ENCODE peak calls at places on chromosomes 16 and 17, in eight cellular contexts. One of them, this sample, is unnamed.

GRCh38 chr17:63482509-63482908 is 5.6 kb downstream of the ACE start:
- DNase-seq in CD8-positive, alpha-beta T cell: no peak
- DNase-seq in A549: no peak
- DNase-seq in mesendoderm: no peak
- DNase-seq in CD8-positive, alpha-beta memory T cell: peak
- DNase-seq in prostate gland: no peak
- DNase-seq in dorsolateral prefrontal cortex: no peak
- DNase-seq in AG04450: no peak
- DNase-seq in this sample: no peak

GRCh38 chr17:63039342-63039741 is 73.3 kb downstream of the TANC2 start:
- DNase-seq in CD8-positive, alpha-beta T cell: no peak
- DNase-seq in A549: no peak
- DNase-seq in mesendoderm: no peak
- DNase-seq in CD8-positive, alpha-beta memory T cell: no peak
- DNase-seq in prostate gland: peak
- DNase-seq in dorsolateral prefrontal cortex: no peak
- DNase-seq in AG04450: no peak
- DNase-seq in this sample: no peak

GRCh38 chr16:17244865-17245264 is 225.9 kb downstream of the XYLT1 start:
- DNase-seq in CD8-positive, alpha-beta T cell: no peak
- DNase-seq in A549: no peak
- DNase-seq in mesendoderm: no peak
- DNase-seq in CD8-positive, alpha-beta memory T cell: no peak
- DNase-seq in prostate gland: no peak
- DNase-seq in dorsolateral prefrontal cortex: no peak
- DNase-seq in AG04450: no peak
- DNase-seq in this sample: no peak

GRCh38 chr17:57178839-57179238 is 77.5 kb upstream of the MSI2 start:
- DNase-seq in CD8-positive, alpha-beta T cell: no peak
- DNase-seq in A549: no peak
- DNase-seq in mesendoderm: no peak
- DNase-seq in CD8-positive, alpha-beta memory T cell: no peak
- DNase-seq in prostate gland: no peak
- DNase-seq in dorsolateral prefrontal cortex: no peak
- DNase-seq in AG04450: no peak
- DNase-seq in this sample: no peak

GRCh38 chr17:68658999-68659780 is 58.0 kb upstream of the FAM20A start:
- DNase-seq in CD8-positive, alpha-beta T cell: no peak
- DNase-seq in A549: no peak
- DNase-seq in mesendoderm: no peak
- DNase-seq in CD8-positive, alpha-beta memory T cell: no peak
- DNase-seq in prostate gland: no peak
- DNase-seq in dorsolateral prefrontal cortex: no peak
- DNase-seq in AG04450: no peak
- DNase-seq in this sample: no peak

GRCh38 chr17:45783593-45784292 is 377 bp upstream of the CRHR1 start:
- DNase-seq in CD8-positive, alpha-beta T cell: no peak
- DNase-seq in A549: peak
- DNase-seq in mesendoderm: peak
- DNase-seq in CD8-positive, alpha-beta memory T cell: no peak
- DNase-seq in prostate gland: peak
- DNase-seq in dorsolateral prefrontal cortex: no peak
- DNase-seq in AG04450: no peak
- DNase-seq in this sample: no peak

GRCh38 chr17:35795007-35795870 is at the start of gene MMP28:
- DNase-seq in CD8-positive, alpha-beta T cell: peak
- DNase-seq in A549: peak
- DNase-seq in mesendoderm: no peak
- DNase-seq in CD8-positive, alpha-beta memory T cell: no peak
- DNase-seq in prostate gland: no peak
- DNase-seq in dorsolateral prefrontal cortex: no peak
- DNase-seq in AG04450: no peak
- DNase-seq in this sample: no peak

GRCh38 chr17:21360048-21360447 is 16.1 kb upstream of the KCNJ12 start:
- DNase-seq in CD8-positive, alpha-beta T cell: no peak
- DNase-seq in A549: no peak
- DNase-seq in mesendoderm: peak
- DNase-seq in CD8-positive, alpha-beta memory T cell: no peak
- DNase-seq in prostate gland: no peak
- DNase-seq in dorsolateral prefrontal cortex: no peak
- DNase-seq in AG04450: no peak
- DNase-seq in this sample: no peak

GRCh38 chr16:19936431-19936830 is 51.8 kb upstream of the GPRC5B start:
- DNase-seq in CD8-positive, alpha-beta T cell: no peak
- DNase-seq in A549: no peak
- DNase-seq in mesendoderm: no peak
- DNase-seq in CD8-positive, alpha-beta memory T cell: no peak
- DNase-seq in prostate gland: no peak
- DNase-seq in dorsolateral prefrontal cortex: no peak
- DNase-seq in AG04450: no peak
- DNase-seq in this sample: no peak

GRCh38 chr17:66462010-66462409 is 159.6 kb downstream of the PRKCA start:
- DNase-seq in CD8-positive, alpha-beta T cell: no peak
- DNase-seq in A549: no peak
- DNase-seq in mesendoderm: no peak
- DNase-seq in CD8-positive, alpha-beta memory T cell: no peak
- DNase-seq in prostate gland: no peak
- DNase-seq in dorsolateral prefrontal cortex: no peak
- DNase-seq in AG04450: no peak
- DNase-seq in this sample: no peak

GRCh38 chr17:58391302-58391984 is 25.9 kb downstream of the RNF43 start:
- DNase-seq in CD8-positive, alpha-beta T cell: no peak
- DNase-seq in A549: peak
- DNase-seq in mesendoderm: no peak
- DNase-seq in CD8-positive, alpha-beta memory T cell: no peak
- DNase-seq in prostate gland: peak
- DNase-seq in dorsolateral prefrontal cortex: no peak
- DNase-seq in AG04450: no peak
- DNase-seq in this sample: peak

GRCh38 chr17:76189247-76189646 is 48.2 kb upstream of the FOXJ1 start:
- DNase-seq in CD8-positive, alpha-beta T cell: no peak
- DNase-seq in A549: no peak
- DNase-seq in mesendoderm: no peak
- DNase-seq in CD8-positive, alpha-beta memory T cell: no peak
- DNase-seq in prostate gland: no peak
- DNase-seq in dorsolateral prefrontal cortex: no peak
- DNase-seq in AG04450: no peak
- DNase-seq in this sample: no peak

GRCh38 chr17:76193616-76194015 is 46.7 kb downstream of the RNF157 start:
- DNase-seq in CD8-positive, alpha-beta T cell: no peak
- DNase-seq in A549: no peak
- DNase-seq in mesendoderm: no peak
- DNase-seq in CD8-positive, alpha-beta memory T cell: no peak
- DNase-seq in prostate gland: no peak
- DNase-seq in dorsolateral prefrontal cortex: no peak
- DNase-seq in AG04450: no peak
- DNase-seq in this sample: no peak

GRCh38 chr17:76189741-76190140 is 48.7 kb upstream of the FOXJ1 start:
- DNase-seq in CD8-positive, alpha-beta T cell: no peak
- DNase-seq in A549: no peak
- DNase-seq in mesendoderm: peak
- DNase-seq in CD8-positive, alpha-beta memory T cell: no peak
- DNase-seq in prostate gland: no peak
- DNase-seq in dorsolateral prefrontal cortex: no peak
- DNase-seq in AG04450: no peak
- DNase-seq in this sample: no peak

GRCh38 chr17:76188213-76189060 is 47.4 kb upstream of the FOXJ1 start:
- DNase-seq in CD8-positive, alpha-beta T cell: no peak
- DNase-seq in A549: no peak
- DNase-seq in mesendoderm: no peak
- DNase-seq in CD8-positive, alpha-beta memory T cell: no peak
- DNase-seq in prostate gland: no peak
- DNase-seq in dorsolateral prefrontal cortex: no peak
- DNase-seq in AG04450: no peak
- DNase-seq in this sample: no peak

GRCh38 chr17:76191891-76192290 is 48.4 kb downstream of the RNF157 start:
- DNase-seq in CD8-positive, alpha-beta T cell: no peak
- DNase-seq in A549: no peak
- DNase-seq in mesendoderm: no peak
- DNase-seq in CD8-positive, alpha-beta memory T cell: peak
- DNase-seq in prostate gland: no peak
- DNase-seq in dorsolateral prefrontal cortex: no peak
- DNase-seq in AG04450: no peak
- DNase-seq in this sample: no peak
- H3K27ac ChIP-seq in CD8-positive, alpha-beta T cell: peak
- H3K27ac ChIP-seq in A549: no peak
- H3K27ac ChIP-seq in mesendoderm: no peak
- H3K27ac ChIP-seq in CD8-positive, alpha-beta memory T cell: no peak
- H3K27ac ChIP-seq in prostate gland: no peak
- H3K27ac ChIP-seq in dorsolateral prefrontal cortex: no peak
- H3K27ac ChIP-seq in AG04450: no peak
- H3K27ac ChIP-seq in this sample: no peak

DNA sequence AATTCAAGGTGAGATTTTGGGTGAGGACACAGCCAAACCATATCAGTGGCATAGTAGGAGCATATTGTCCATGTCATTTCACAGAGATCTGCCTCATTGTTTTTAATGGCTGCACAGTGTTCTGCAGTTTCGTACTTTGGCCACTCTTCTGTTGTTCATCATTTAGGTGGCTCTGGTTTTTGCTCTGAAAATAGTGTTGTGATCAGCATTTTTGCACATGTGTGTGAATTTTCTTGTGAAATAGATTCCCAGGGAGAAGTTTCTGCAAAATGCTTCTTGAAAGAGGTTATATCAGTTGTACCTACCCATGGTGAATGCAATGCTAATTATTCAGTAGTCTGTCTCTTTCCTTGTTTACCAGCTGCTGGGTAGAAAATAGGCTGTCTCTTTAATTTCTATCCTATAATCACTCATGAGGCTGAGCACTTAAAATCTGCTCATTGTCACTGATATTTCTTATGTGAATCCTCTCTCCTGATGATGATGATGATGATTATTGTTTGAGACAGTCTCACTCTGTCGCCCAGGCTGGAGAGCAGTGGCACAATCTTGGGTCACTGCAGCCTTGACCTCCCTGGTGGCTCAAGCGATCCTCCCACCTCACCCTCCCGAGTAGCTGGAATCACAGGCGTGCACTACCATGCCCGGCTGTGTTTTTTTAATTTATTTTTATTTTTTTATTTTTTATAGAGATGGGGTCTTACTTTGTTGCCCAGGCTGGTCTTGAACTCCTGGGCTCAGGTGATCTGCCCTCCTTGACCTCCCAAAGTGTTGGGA is 10.5 kb downstream of the LCMT1 start:
- DNase-seq in CD8-positive, alpha-beta T cell: no peak
- DNase-seq in A549: no peak
- DNase-seq in mesendoderm: no peak
- DNase-seq in CD8-positive, alpha-beta memory T cell: no peak
- DNase-seq in prostate gland: no peak
- DNase-seq in dorsolateral prefrontal cortex: no peak
- DNase-seq in AG04450: no peak
- DNase-seq in this sample: no peak
- H3K27ac ChIP-seq in CD8-positive, alpha-beta T cell: no peak
- H3K27ac ChIP-seq in A549: no peak
- H3K27ac ChIP-seq in mesendoderm: no peak
- H3K27ac ChIP-seq in CD8-positive, alpha-beta memory T cell: no peak
- H3K27ac ChIP-seq in prostate gland: no peak
- H3K27ac ChIP-seq in dorsolateral prefrontal cortex: no peak
- H3K27ac ChIP-seq in AG04450: no peak
- H3K27ac ChIP-seq in this sample: no peak

GRCh38 chr17:48997103-48997826 is at the start of gene IGF2BP1:
- DNase-seq in CD8-positive, alpha-beta T cell: peak
- DNase-seq in A549: peak
- DNase-seq in mesendoderm: peak
- DNase-seq in CD8-positive, alpha-beta memory T cell: no peak
- DNase-seq in prostate gland: no peak
- DNase-seq in dorsolateral prefrontal cortex: no peak
- DNase-seq in AG04450: no peak
- DNase-seq in this sample: no peak

GRCh38 chr17:48994548-48995331 is 2.4 kb upstream of the IGF2BP1 start:
- DNase-seq in CD8-positive, alpha-beta T cell: no peak
- DNase-seq in A549: no peak
- DNase-seq in mesendoderm: no peak
- DNase-seq in CD8-positive, alpha-beta memory T cell: no peak
- DNase-seq in prostate gland: no peak
- DNase-seq in dorsolateral prefrontal cortex: no peak
- DNase-seq in AG04450: no peak
- DNase-seq in this sample: no peak

GRCh38 chr17:48995871-48996695 is 1.1 kb upstream of the IGF2BP1 start:
- DNase-seq in CD8-positive, alpha-beta T cell: no peak
- DNase-seq in A549: peak
- DNase-seq in mesendoderm: peak
- DNase-seq in CD8-positive, alpha-beta memory T cell: no peak
- DNase-seq in prostate gland: no peak
- DNase-seq in dorsolateral prefrontal cortex: no peak
- DNase-seq in AG04450: no peak
- DNase-seq in this sample: no peak

GRCh38 chr17:48996696-48997102 is 486 bp upstream of the IGF2BP1 start:
- DNase-seq in CD8-positive, alpha-beta T cell: no peak
- DNase-seq in A549: no peak
- DNase-seq in mesendoderm: no peak
- DNase-seq in CD8-positive, alpha-beta memory T cell: no peak
- DNase-seq in prostate gland: no peak
- DNase-seq in dorsolateral prefrontal cortex: no peak
- DNase-seq in AG04450: no peak
- DNase-seq in this sample: no peak

DNA sequence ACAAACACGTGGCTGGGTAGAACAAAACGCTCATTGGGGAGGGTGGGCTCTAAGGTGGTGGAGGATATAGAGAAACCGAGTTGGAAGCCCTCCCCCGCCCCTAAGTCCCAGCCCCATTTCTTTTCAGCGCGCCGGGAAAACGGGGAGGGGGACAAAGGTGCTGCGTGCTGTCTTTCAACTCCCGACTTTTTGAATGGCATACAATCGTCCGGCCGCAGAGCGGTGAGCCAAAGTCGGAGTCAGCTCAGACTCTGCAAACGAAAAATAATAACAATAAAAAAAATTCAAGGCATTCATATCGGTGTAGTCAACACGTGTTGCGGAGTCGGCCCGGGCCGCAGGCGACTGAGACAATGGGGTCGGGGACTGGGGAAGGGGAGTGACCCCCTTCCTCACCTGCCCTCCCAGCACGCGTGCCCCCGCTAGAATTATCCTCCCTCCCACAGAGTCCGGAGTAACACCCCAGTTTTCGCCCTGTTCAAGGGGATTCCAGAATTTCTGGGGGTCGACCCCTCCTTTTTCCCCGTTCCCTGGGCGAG is 1.8 kb upstream of the IGF2BP1 start:
- DNase-seq in CD8-positive, alpha-beta T cell: no peak
- DNase-seq in A549: no peak
- DNase-seq in mesendoderm: peak
- DNase-seq in CD8-positive, alpha-beta memory T cell: no peak
- DNase-seq in prostate gland: no peak
- DNase-seq in dorsolateral prefrontal cortex: no peak
- DNase-seq in AG04450: no peak
- DNase-seq in this sample: no peak
- H3K27ac ChIP-seq in CD8-positive, alpha-beta T cell: no peak
- H3K27ac ChIP-seq in A549: peak
- H3K27ac ChIP-seq in mesendoderm: peak
- H3K27ac ChIP-seq in CD8-positive, alpha-beta memory T cell: peak
- H3K27ac ChIP-seq in prostate gland: no peak
- H3K27ac ChIP-seq in dorsolateral prefrontal cortex: no peak
- H3K27ac ChIP-seq in AG04450: no peak
- H3K27ac ChIP-seq in this sample: no peak

GRCh38 chr16:30950516-30951073 is 1.7 kb downstream of the ORAI3 start:
- DNase-seq in CD8-positive, alpha-beta T cell: no peak
- DNase-seq in A549: no peak
- DNase-seq in mesendoderm: no peak
- DNase-seq in CD8-positive, alpha-beta memory T cell: no peak
- DNase-seq in prostate gland: no peak
- DNase-seq in dorsolateral prefrontal cortex: no peak
- DNase-seq in AG04450: no peak
- DNase-seq in this sample: no peak
- H3K27ac ChIP-seq in CD8-positive, alpha-beta T cell: no peak
- H3K27ac ChIP-seq in A549: peak
- H3K27ac ChIP-seq in mesendoderm: no peak
- H3K27ac ChIP-seq in CD8-positive, alpha-beta memory T cell: peak
- H3K27ac ChIP-seq in prostate gland: peak
- H3K27ac ChIP-seq in dorsolateral prefrontal cortex: peak
- H3K27ac ChIP-seq in AG04450: no peak
- H3K27ac ChIP-seq in this sample: peak